ENCODE peak calls at places on chromosomes 7 and 10, in six cellular contexts. N is cardiac muscle cell; T is activated naive CD4-positive, alpha-beta T cell treated with anti-CD3 and anti-CD28 coated beads for 36 hours; X is D341Med; B is putamen; U is amniotic epithelial cell. P is an unnamed sample.

GRCh38 chr10:17062493-17063487 is 66.8 kb downstream of the CUBN start:
- DNase-seq in N (no peak), U (peak), T (no peak), X (no peak), B (no peak), P (peak)

GRCh38 chr10:42836771-42837468 is 54.3 kb downstream of the BMS1 start:
- DNase-seq in X (peak), U (peak), N (peak), T (no peak), B (peak), P (no peak)

GRCh38 chr10:35218339-35218955 is 91.8 kb downstream of the CREM start:
- DNase-seq in X (peak), U (peak), B (peak), N (peak), T (peak), P (peak)

GRCh38 chr10:11164806-11165590 is 147.3 kb downstream of the CELF2 start:
- DNase-seq in B (peak), X (peak), U (peak), N (peak), T (peak), P (no peak)

GRCh38 chr10:121753726-121754476 is 155.7 kb upstream of the FGFR2 start:
- DNase-seq in U (peak), T (peak), X (no peak), N (no peak), B (peak), P (peak)

GRCh38 chr10:52454476-52454875 is 140.4 kb downstream of the DKK1 start:
- DNase-seq in U (no peak), X (no peak), B (no peak), T (no peak), N (no peak), P (no peak)

GRCh38 chr10:124719213-124719851 is 24.8 kb downstream of the FAM53B start:
- DNase-seq in B (peak), N (no peak), X (peak), T (peak), U (no peak), P (peak)

GRCh38 chr10:86254526-86255174 is 111.9 kb downstream of the GRID1 start:
- DNase-seq in U (no peak), B (no peak), T (no peak), X (peak), N (no peak), P (no peak)

GRCh38 chr7:4668510-4668847 is 13.6 kb upstream of the FOXK1 start:
- DNase-seq in N (no peak), B (no peak), U (no peak), X (no peak), T (no peak), P (no peak)

GRCh38 chr7:70701487-70701886 is 430.5 kb upstream of the GALNT17 start:
- DNase-seq in B (no peak), X (no peak), T (no peak), U (no peak), N (no peak), P (no peak)

GRCh38 chr7:33039257-33039904 is 23.2 kb downstream of the NT5C3A start:
- DNase-seq in X (no peak), B (no peak), U (peak), N (no peak), T (no peak), P (no peak)

GRCh38 chr7:12640299-12641096 is 46.9 kb upstream of the ARL4A start:
- DNase-seq in X (no peak), U (no peak), N (no peak), T (no peak), B (no peak), P (no peak)

GRCh38 chr7:132490474-132490873 is 85.8 kb downstream of the PLXNA4 start:
- DNase-seq in X (no peak), T (no peak), N (no peak), B (no peak), U (no peak), P (no peak)

GRCh38 chr10:31630866-31631567 is 297.6 kb downstream of the ARHGAP12 start:
- DNase-seq in T (no peak), N (no peak), B (no peak), U (peak), X (no peak), P (no peak)

GRCh38 chr10:100327007-100327700 is 2.9 kb downstream of the PKD2L1 start:
- DNase-seq in T (peak), X (peak), B (no peak), U (no peak), N (no peak), P (no peak)

GRCh38 chr7:135661311-135662122 is 797 bp upstream of the STMP1 start:
- DNase-seq in T (no peak), U (no peak), B (no peak), X (no peak), N (no peak), P (no peak)

GRCh38 chr7:101731502-101732084 is 85.8 kb upstream of the CUX1 start:
- DNase-seq in N (no peak), U (no peak), T (no peak), X (no peak), B (no peak), P (no peak)

GRCh38 chr10:85105614-85106013 is 777.2 kb downstream of the CCSER2 start:
- DNase-seq in U (no peak), N (peak), B (no peak), X (peak), T (no peak), P (no peak)

GRCh38 chr7:22445140-22445722 is 54.8 kb downstream of the STEAP1B start:
- DNase-seq in T (peak), N (peak), B (peak), X (no peak), U (peak), P (peak)

GRCh38 chr7:2555121-2556052 is at the start of gene BRAT1:
- DNase-seq in T (peak), B (peak), N (peak), X (peak), U (peak), P (peak)

GRCh38 chr7:122885583-122886356 is 490 bp downstream of the CADPS2 start:
- DNase-seq in X (peak), N (peak), T (no peak), B (no peak), U (peak), P (no peak)

GRCh38 chr7:77887567-77887966 is 89.0 kb downstream of the PHTF2 start:
- DNase-seq in T (no peak), X (no peak), U (peak), N (no peak), B (no peak), P (no peak)

GRCh38 chr7:155728116-155728515 is 83.7 kb downstream of the RBM33 start:
- DNase-seq in T (no peak), B (no peak), U (no peak), N (no peak), X (no peak), P (no peak)

GRCh38 chr10:60008816-60009215 is 102.5 kb upstream of the CCDC6 start:
- DNase-seq in U (peak), B (no peak), N (no peak), X (no peak), T (no peak), P (no peak)

GRCh38 chr7:2628137-2628482 is 3.7 kb upstream of the TTYH3 start:
- DNase-seq in X (no peak), U (no peak), T (no peak), B (no peak), N (no peak), P (peak)

GRCh38 chr7:117479480-117480224 is at the start of gene CFTR:
- DNase-seq in U (no peak), N (peak), T (no peak), X (peak), B (no peak), P (no peak)

GRCh38 chr7:81929386-81929785 is 159.5 kb upstream of the HGF start:
- DNase-seq in B (no peak), X (no peak), U (peak), T (no peak), N (no peak), P (no peak)

GRCh38 chr7:150829426-150829825 is 22.9 kb upstream of the AOC1 start:
- DNase-seq in T (no peak), N (no peak), U (no peak), X (no peak), B (no peak), P (no peak)

GRCh38 chr7:28078036-28078901 is 102.3 kb downstream of the JAZF1 start:
- DNase-seq in N (peak), U (peak), T (peak), X (peak), B (peak), P (peak)

GRCh38 chr7:80309971-80310549 is 175.4 kb downstream of the GNAI1 start:
- DNase-seq in X (no peak), B (no peak), T (peak), U (peak), N (no peak), P (no peak)

P was measured in SJCRH30.